ENCODE peak calls at places on chromosomes 3 and 15, in six cellular contexts. E, Q, N, P, H and Y are unnamed samples.

GRCh38 chr3:152258448-152259302 is 10.1 kb upstream of the MBNL1 start:
- DNase-seq in E (no peak), Q (peak; percentile 94), N (no peak), P (no peak), H (no peak), Y (peak; percentile 80)

GRCh38 chr15:25545017-25545416 is 106.2 kb upstream of the UBE3A start:
- DNase-seq in E (no peak), Q (no peak), N (no peak), P (no peak), H (no peak), Y (no peak)

GRCh38 chr3:147367676-147368075 is 38.7 kb downstream of the ZIC4 start:
- DNase-seq in E (no peak), Q (no peak), N (no peak), P (no peak), H (no peak), Y (no peak)

GRCh38 chr15:71596672-71597071 is 213.7 kb upstream of the NR2E3 start:
- DNase-seq in E (no peak), Q (no peak), N (no peak), P (no peak), H (no peak), Y (no peak)

GRCh38 chr3:79864077-79864476 is 96.3 kb upstream of the ROBO1 start:
- DNase-seq in E (no peak), Q (no peak), N (no peak), P (no peak), H (no peak), Y (no peak)

GRCh38 chr3:108486910-108487309 is 23.5 kb downstream of the MYH15 start:
- DNase-seq in E (no peak), Q (no peak), N (no peak), P (peak; percentile 45), H (no peak), Y (no peak)

GRCh38 chr15:61819386-61819785 is 240.9 kb downstream of the VPS13C start:
- DNase-seq in E (no peak), Q (no peak), N (no peak), P (no peak), H (no peak), Y (no peak)

GRCh38 chr3:24773798-24774197 is 279.1 kb upstream of the THRB start:
- DNase-seq in E (peak; percentile 70), Q (peak; percentile 49), N (peak; percentile 13), P (peak; percentile 55), H (no peak), Y (peak; percentile 46)

GRCh38 chr3:27714101-27714526 is 8.0 kb downstream of the EOMES start:
- DNase-seq in E (no peak), Q (no peak), N (no peak), P (no peak), H (no peak), Y (no peak)

GRCh38 chr15:50750227-50750597 is 15.3 kb downstream of the SPPL2A start:
- DNase-seq in E (no peak), Q (no peak), N (no peak), P (no peak), H (no peak), Y (no peak)

GRCh38 chr3:139629033-139629432 is 48.7 kb downstream of the NMNAT3 start:
- DNase-seq in E (no peak), Q (peak; percentile 36), N (no peak), P (no peak), H (no peak), Y (peak; percentile 18)

GRCh38 chr3:108410531-108410984 is 99.8 kb downstream of the MYH15 start:
- DNase-seq in E (no peak), Q (no peak), N (no peak), P (no peak), H (no peak), Y (no peak)

GRCh38 chr3:143442761-143443477 is 323.3 kb downstream of the CHST2 start:
- DNase-seq in E (no peak), Q (no peak), N (no peak), P (no peak), H (no peak), Y (no peak)

GRCh38 chr3:143447491-143447890 is 327.9 kb downstream of the CHST2 start:
- DNase-seq in E (no peak), Q (no peak), N (no peak), P (no peak), H (no peak), Y (no peak)

GRCh38 chr3:143443851-143444331 is 324.3 kb downstream of the CHST2 start:
- DNase-seq in E (no peak), Q (no peak), N (peak; percentile 22), P (no peak), H (no peak), Y (peak; percentile 77)

GRCh38 chr3:143441772-143442171 is 322.2 kb downstream of the CHST2 start:
- DNase-seq in E (no peak), Q (no peak), N (no peak), P (no peak), H (no peak), Y (no peak)

GRCh38 chr3:143445118-143445517 is 325.5 kb downstream of the CHST2 start:
- DNase-seq in E (no peak), Q (no peak), N (no peak), P (no peak), H (peak; percentile 43), Y (no peak)
- TF ChIP-seq JUND in E (no peak), Q (no peak), N (no peak), P (no peak), H (no peak), Y (no peak)

GRCh38 chr3:114462750-114463149 is 168.9 kb downstream of the TIGIT start:
- DNase-seq in E (no peak), Q (no peak), N (no peak), P (no peak), H (no peak), Y (no peak)

GRCh38 chr3:114469070-114469469 is 175.2 kb downstream of the TIGIT start:
- DNase-seq in E (no peak), Q (no peak), N (no peak), P (no peak), H (no peak), Y (no peak)

GRCh38 chr3:114466251-114466650 is 172.4 kb downstream of the TIGIT start:
- DNase-seq in E (no peak), Q (peak; percentile 7), N (no peak), P (no peak), H (no peak), Y (no peak)

GRCh38 chr3:114464548-114464947 is 170.7 kb downstream of the TIGIT start:
- DNase-seq in E (no peak), Q (no peak), N (no peak), P (no peak), H (peak; percentile 86), Y (no peak)

GRCh38 chr3:114466816-114467215 is 173.0 kb downstream of the TIGIT start:
- DNase-seq in E (no peak), Q (peak; percentile 7), N (no peak), P (no peak), H (no peak), Y (no peak)
- H3K27me3 ChIP-seq in E (no peaks in the 10 kb centered on the region), Q (no peaks in the 10 kb centered on the region), N (no peaks in the 10 kb centered on the region), P (no peaks in the 10 kb centered on the region), H (no peaks in the 10 kb centered on the region), Y (no peaks in the 10 kb centered on the region)

GRCh38 chr3:156554842-156555687 is at the start of gene SSR3:
- DNase-seq in E (peak; percentile 96), Q (peak; percentile 96), N (peak; percentile 97), P (peak; percentile 92), H (peak; percentile 95), Y (peak; percentile 98)

GRCh38 chr3:156554515-156554841 is 439 bp downstream of the SSR3 start:
- DNase-seq in E (no peak), Q (no peak), N (no peak), P (no peak), H (no peak), Y (no peak)

GRCh38 chr3:156553705-156554356 is 1.1 kb downstream of the SSR3 start:
- DNase-seq in E (no peak), Q (peak; percentile 60), N (no peak), P (peak; percentile 13), H (no peak), Y (peak; percentile 1)

GRCh38 chr3:156561533-156561932 is 6.6 kb upstream of the SSR3 start:
- DNase-seq in E (no peak), Q (no peak), N (no peak), P (no peak), H (no peak), Y (no peak)

GRCh38 chr3:156558389-156558788 is 3.5 kb upstream of the SSR3 start:
- DNase-seq in E (no peak), Q (no peak), N (no peak), P (peak; percentile 16), H (no peak), Y (no peak)
- TF ChIP-seq JUND in E (no peak), Q (no peak), N (peak; percentile 40), P (no peak), H (no peak), Y (no peak)

GRCh38 chr15:98791046-98791701 is 142.8 kb downstream of the IGF1R start:
- DNase-seq in E (no peak), Q (no peak), N (no peak), P (no peak), H (no peak), Y (no peak)

GRCh38 chr15:98792117-98792516 is 143.8 kb downstream of the IGF1R start:
- DNase-seq in E (no peak), Q (no peak), N (no peak), P (no peak), H (no peak), Y (no peak)

GRCh38 chr15:98789020-98789419 is 140.7 kb downstream of the IGF1R start:
- DNase-seq in E (no peak), Q (no peak), N (no peak), P (no peak), H (no peak), Y (no peak)

GRCh38 chr15:98787936-98788757 is 139.8 kb downstream of the IGF1R start:
- DNase-seq in E (no peak), Q (peak; percentile 43), N (no peak), P (no peak), H (no peak), Y (no peak)

DNA sequence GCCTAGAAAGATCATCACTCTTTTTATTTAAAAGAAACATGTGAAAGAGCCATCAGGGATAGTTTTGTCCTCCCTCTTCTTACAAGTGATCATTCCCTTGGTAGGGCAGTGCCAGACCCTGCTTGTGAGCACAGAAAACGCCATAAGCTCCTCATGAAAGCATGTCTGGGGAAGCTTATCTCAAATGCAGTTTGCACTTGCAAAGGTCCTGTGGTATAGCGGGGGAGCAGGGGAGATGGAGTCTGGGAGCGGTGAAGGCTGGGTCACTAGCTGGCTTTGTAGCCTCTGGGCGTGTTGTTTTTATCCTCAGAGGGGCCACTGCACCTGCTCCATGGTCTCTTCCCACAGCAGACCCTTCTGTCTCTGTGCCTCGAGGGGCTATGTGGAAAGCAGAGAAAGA is 141.9 kb downstream of the IGF1R start:
- DNase-seq in E (no peak), Q (no peak), N (no peak), P (no peak), H (no peak), Y (no peak)
- H3K27me3 ChIP-seq in E (no peaks in the 10 kb centered on the region), Q (no peaks in the 10 kb centered on the region), N (peaks cover 21% of the 10 kb centered on the region), P (no peaks in the 10 kb centered on the region), H (no peaks in the 10 kb centered on the region), Y (no peaks in the 10 kb centered on the region)